ENCODE peak calls at places on chromosomes 16 and 17, in five cellular contexts. Y is lower leg skin; E is heart right ventricle; O is CD4-positive, alpha-beta memory T cell; U is GM23248. M is an unnamed sample.

GRCh38 chr16:28891964-28892890 is 13.9 kb downstream of the ATP2A1 start:
- DNase-seq in O (no peak), U (no peak), E (no peak), Y (no peak), M (no peak)

GRCh38 chr16:11105038-11105903 is 150.7 kb downstream of the SOCS1 start:
- DNase-seq in O (peak; percentile 5), U (peak; percentile 95), Y (no peak), E (no peak), M (no peak)

GRCh38 chr17:18993876-18994275 is 10.7 kb downstream of the FAM83G start:
- DNase-seq in O (no peak), E (no peak), Y (no peak), U (no peak), M (no peak)

GRCh38 chr16:3095869-3096268 is 3.2 kb downstream of the ZSCAN10 start:
- DNase-seq in Y (no peak), O (peak; percentile 59), E (no peak), U (peak; percentile 39), M (no peak)

GRCh38 chr16:31877876-31878642 is 4.5 kb downstream of the ZNF267 start:
- DNase-seq in E (no peak), O (no peak), Y (no peak), U (no peak), M (no peak)

GRCh38 chr16:68289621-68290329 is 21.0 kb downstream of the SLC7A6OS start:
- DNase-seq in Y (no peak), E (no peak), O (peak; percentile 41), U (peak; percentile 54), M (no peak)

GRCh38 chr16:85822145-85822544 is 22.6 kb downstream of the COX4I1 start:
- DNase-seq in E (no peak), O (no peak), Y (no peak), U (no peak), M (no peak)

GRCh38 chr16:49462989-49463371 is 89.4 kb downstream of the C16orf78 start:
- DNase-seq in U (no peak), Y (peak; percentile 42), O (no peak), E (no peak), M (peak; percentile 32)

GRCh38 chr17:73351764-73352163 is 40.0 kb upstream of the CDC42EP4 start:
- DNase-seq in E (no peak), U (no peak), Y (no peak), O (no peak), M (no peak)

GRCh38 chr17:2849327-2849670 is 53.1 kb downstream of the RAP1GAP2 start:
- DNase-seq in U (peak; percentile 20), E (no peak), Y (no peak), O (no peak), M (no peak)

GRCh38 chr17:57211010-57211411 is 45.3 kb upstream of the MSI2 start:
- DNase-seq in U (peak; percentile 42), Y (no peak), O (no peak), E (no peak), M (no peak)

GRCh38 chr17:14143678-14144077 is 74.4 kb downstream of the COX10 start:
- DNase-seq in O (no peak), E (no peak), U (peak; percentile 32), Y (no peak), M (no peak)

GRCh38 chr17:78759203-78759968 is 22.7 kb downstream of the CYTH1 start:
- DNase-seq in E (peak; percentile 70), Y (peak; percentile 90), O (peak; percentile 87), U (no peak), M (no peak)

DNA sequence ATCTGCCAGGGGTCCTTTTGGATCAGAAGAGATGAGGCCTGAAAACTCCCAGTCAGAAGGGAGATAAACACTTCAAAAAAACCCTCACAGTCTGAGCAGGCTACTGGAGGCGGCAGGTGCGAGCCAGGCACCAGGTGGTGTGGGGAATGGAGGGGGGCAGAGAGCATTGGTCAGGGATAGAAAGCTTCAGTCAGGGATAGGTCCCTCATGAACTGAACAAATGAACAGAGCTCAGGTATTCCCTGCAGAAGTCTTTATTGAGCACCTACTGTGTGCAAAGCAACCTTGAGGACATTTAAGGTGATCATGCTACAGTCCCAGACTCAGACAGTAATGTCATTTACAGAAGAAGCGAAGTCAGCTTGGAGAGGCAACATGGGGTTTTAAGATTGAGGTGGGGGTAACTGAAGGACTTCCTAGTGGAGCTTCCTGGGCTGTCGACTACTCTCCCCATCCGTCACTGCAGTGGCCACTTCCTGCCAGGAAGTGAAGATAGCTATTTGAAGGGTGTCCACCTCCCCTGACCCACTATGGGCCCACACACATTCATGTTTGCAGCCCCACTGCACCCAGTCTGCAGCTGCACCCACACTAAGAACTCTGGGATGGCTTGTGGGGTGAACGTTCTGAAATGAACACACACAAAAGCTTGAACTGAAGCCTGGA is 3.2 kb downstream of the KIFC3 start:
- DNase-seq in Y (no peak), O (no peak), U (no peak), E (no peak), M (no peak)
- H3K4me3 ChIP-seq in Y (no peak overlapping the region), O (no peak overlapping the region), U (no peak overlapping the region), E (no peak overlapping the region), M (no peak overlapping the region)

GRCh38 chr16:46621006-46621629 is at the start of gene SHCBP1:
- DNase-seq in Y (peak; percentile 95), U (peak; percentile 98), E (peak; percentile 78), O (peak; percentile 63), M (peak; percentile 88)

GRCh38 chr16:46621902-46622676 is 910 bp upstream of the SHCBP1 start:
- DNase-seq in O (no peak), Y (no peak), E (no peak), U (no peak), M (no peak)

GRCh38 chr16:46618516-46618915 is 2.7 kb downstream of the SHCBP1 start:
- DNase-seq in Y (no peak), E (no peak), U (no peak), O (no peak), M (no peak)

GRCh38 chr16:46620265-46621005 is 744 bp downstream of the SHCBP1 start:
- DNase-seq in Y (no peak), O (no peak), E (no peak), U (peak; percentile 63), M (no peak)
- H3K4me3 ChIP-seq in Y (peak overlapping the region; percentile 8), O (peak overlapping the region; percentile 53), E (peak overlapping the region; percentile 64), U (peak overlapping the region; percentile 85), M (peak overlapping the region; percentile 66)

GRCh38 chr17:81348097-81349055 is 46.9 kb upstream of the BAHCC1 start:
- DNase-seq in U (no peak), Y (no peak), E (no peak), O (no peak), M (no peak)

GRCh38 chr17:81346090-81346907 is 49.0 kb upstream of the BAHCC1 start:
- DNase-seq in O (peak; percentile 91), Y (peak; percentile 100), U (peak; percentile 99), E (peak; percentile 99), M (peak; percentile 99)

GRCh38 chr17:81347437-81347836 is 47.8 kb upstream of the BAHCC1 start:
- DNase-seq in Y (peak; percentile 82), E (no peak), O (no peak), U (no peak), M (no peak)

GRCh38 chr17:81345211-81346089 is 49.8 kb upstream of the BAHCC1 start:
- DNase-seq in O (peak; percentile 36), E (peak; percentile 92), Y (peak; percentile 98), U (peak; percentile 98), M (peak; percentile 96)

GRCh38 chr17:81346908-81347349 is 48.3 kb upstream of the BAHCC1 start:
- DNase-seq in E (no peak), U (no peak), Y (no peak), O (no peak), M (no peak)
- H3K4me3 ChIP-seq in E (peak overlapping the region; percentile 92), U (peak overlapping the region; percentile 73), Y (no peak overlapping the region), O (no peak overlapping the region), M (peak overlapping the region; percentile 86)

DNA sequence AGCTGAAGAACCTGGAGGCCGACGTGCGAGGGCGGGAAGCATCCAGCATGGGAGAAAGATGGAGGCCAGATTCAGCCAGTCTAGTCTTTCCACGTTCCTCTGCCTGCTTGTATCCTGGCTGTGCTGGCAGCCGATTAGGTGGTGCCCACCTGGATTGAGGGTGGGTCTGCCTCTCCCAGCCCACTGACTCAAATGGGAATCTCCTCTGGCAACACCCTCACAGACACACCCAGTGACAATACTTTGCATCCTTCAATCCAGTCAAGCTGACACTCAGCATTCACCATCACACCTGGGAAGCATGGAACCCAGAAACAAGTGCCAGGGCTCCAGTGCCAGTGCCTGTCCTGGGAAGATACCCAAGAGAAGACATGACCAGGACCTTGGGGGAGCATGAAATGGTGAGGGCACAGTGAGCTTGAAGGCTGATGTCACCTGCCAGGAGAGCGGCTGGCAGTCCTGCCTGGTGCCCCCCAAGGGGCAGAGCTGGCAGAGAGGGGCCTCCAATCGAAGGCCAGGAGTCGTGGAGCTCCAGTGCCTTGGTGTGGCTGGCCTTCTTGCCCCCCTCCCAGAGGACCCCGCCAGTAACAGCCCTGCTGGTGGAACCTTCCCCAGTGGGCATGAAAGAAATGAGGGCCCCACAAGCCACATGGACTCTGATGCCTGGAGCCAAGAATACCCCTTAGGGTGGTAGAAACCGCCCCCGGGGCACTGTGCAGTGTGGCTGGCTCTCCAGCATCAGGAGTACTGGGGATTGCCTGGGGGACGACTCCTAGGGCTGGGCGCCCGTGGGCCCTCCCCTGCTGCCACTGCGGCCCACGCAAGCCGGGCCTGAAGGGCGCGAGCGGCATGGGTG is 643 bp upstream of the NPB start:
- DNase-seq in O (no peak), Y (no peak), E (no peak), U (no peak), M (peak; percentile 53)
- H3K4me3 ChIP-seq in O (no peak overlapping the region), Y (no peak overlapping the region), E (peak overlapping the region; percentile 43), U (peak overlapping the region; percentile 62), M (peak overlapping the region; percentile 54)

GRCh38 chr16:67280090-67281015 is 1.0 kb downstream of the PLEKHG4 start:
- DNase-seq in O (no peak), Y (no peak), E (no peak), U (no peak), M (no peak)

GRCh38 chr16:67278773-67279295 is 498 bp upstream of the PLEKHG4 start:
- DNase-seq in U (peak; percentile 49), Y (no peak), O (peak; percentile 34), E (no peak), M (no peak)

GRCh38 chr16:67279296-67280089 is at the start of gene PLEKHG4:
- DNase-seq in E (peak; percentile 78), O (peak; percentile 80), Y (peak; percentile 94), U (peak; percentile 86), M (peak; percentile 84)

GRCh38 chr16:67277294-67277998 is 1.9 kb upstream of the PLEKHG4 start:
- DNase-seq in E (no peak), O (no peak), Y (no peak), U (peak; percentile 100), M (no peak)

DNA sequence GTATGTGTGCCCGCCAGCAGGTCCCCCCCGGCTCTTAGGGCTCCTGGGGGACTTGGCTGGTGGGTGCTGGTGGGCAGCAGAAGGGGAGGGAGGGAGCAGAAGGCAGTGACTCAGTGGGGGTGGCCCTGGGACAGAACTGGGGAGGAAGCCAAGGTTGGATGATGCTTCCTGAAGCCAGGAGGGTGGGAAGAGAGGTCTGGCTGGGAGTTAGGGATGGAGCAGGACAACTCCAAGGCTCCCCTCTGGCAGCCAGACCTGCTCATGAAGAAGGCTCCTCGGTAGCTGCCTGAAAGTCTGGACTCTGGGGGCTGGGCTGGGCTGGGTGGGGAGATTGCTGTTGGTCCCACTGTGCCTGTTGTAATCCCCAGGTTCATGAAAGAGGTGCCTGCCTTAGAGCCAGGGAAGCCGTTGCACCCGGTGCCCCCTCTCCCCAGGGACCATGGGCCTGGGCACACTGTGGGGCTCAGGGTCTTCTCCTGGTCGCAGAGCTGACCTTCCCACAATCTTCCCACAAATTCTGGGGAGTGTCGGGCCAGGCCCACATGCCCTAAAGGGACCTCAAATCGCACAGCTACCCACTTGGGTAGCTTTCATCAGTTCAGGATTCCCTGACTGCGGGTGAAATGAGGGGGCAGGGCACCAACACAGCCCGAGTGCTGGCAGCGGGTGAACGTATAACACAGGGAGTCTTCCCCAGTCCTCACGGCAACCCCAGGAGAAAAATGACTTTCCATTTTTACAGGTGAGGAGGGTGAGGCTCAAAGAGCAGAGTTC is 1.1 kb upstream of the PLEKHG4 start:
- DNase-seq in U (peak; percentile 93), Y (no peak), E (no peak), O (no peak), M (no peak)
- H3K4me3 ChIP-seq in U (peak overlapping the region; percentile 78), Y (peak overlapping the region; percentile 51), E (peak overlapping the region; percentile 59), O (peak overlapping the region; percentile 68), M (peak overlapping the region; percentile 74)

GRCh38 chr16:56190903-56191806 is at the start of gene GNAO1:
- DNase-seq in O (peak; percentile 76), Y (peak; percentile 87), E (peak; percentile 82), U (peak; percentile 62), M (peak; percentile 78)
- H3K4me3 ChIP-seq in O (peak within 1 kb of the TSS; percentile 56), Y (peak within 1 kb of the TSS; percentile 55), E (peak within 1 kb of the TSS; percentile 74), U (peak within 1 kb of the TSS; percentile 64), M (peak within 1 kb of the TSS; percentile 70)

M was measured in suprapubic skin.